ENCODE peak calls at places on chromosomes 7 and 10, in ten cellular contexts. One of them, this sample, is unnamed.

GRCh38 chr7:727104-727805 is at the start of gene PRKAR1B:
- DNase-seq in dermis blood vessel endothelial cell: no peak
- DNase-seq in PC-3: peak
- DNase-seq in SJSA1: peak
- DNase-seq in frontal cortex: peak
- DNase-seq in left lobe of liver: peak
- DNase-seq in activated naive CD4-positive, alpha-beta T cell treated with anti-CD3 and anti-CD28 coated beads for 36 hours: peak
- DNase-seq in stimulated activated CD4-positive, alpha-beta T cell treated with anti-CD3 and anti-CD28 coated beads, Interleukin-1b, Interleukin-23, amount 100 ng/mL, for 24 hours: peak
- DNase-seq in NCI-H2227 treated with DMSO at 0.1 percent for 48 hours: no peak
- DNase-seq in stomach: no peak
- DNase-seq in this sample: peak

GRCh38 chr7:156494960-156495359 is 145.6 kb upstream of the RNF32 start:
- DNase-seq in frontal cortex: no peak
- DNase-seq in stimulated activated CD4-positive, alpha-beta T cell treated with anti-CD3 and anti-CD28 coated beads, Interleukin-1b, Interleukin-23, amount 100 ng/mL, for 24 hours: no peak
- DNase-seq in NCI-H2227 treated with DMSO at 0.1 percent for 48 hours: no peak
- DNase-seq in left lobe of liver: no peak
- DNase-seq in dermis blood vessel endothelial cell: no peak
- DNase-seq in activated naive CD4-positive, alpha-beta T cell treated with anti-CD3 and anti-CD28 coated beads for 36 hours: no peak
- DNase-seq in PC-3: no peak
- DNase-seq in stomach: no peak
- DNase-seq in SJSA1: no peak
- DNase-seq in this sample: no peak

GRCh38 chr10:83367036-83367435 is 772.3 kb upstream of the GHITM start:
- DNase-seq in PC-3: no peak
- DNase-seq in stimulated activated CD4-positive, alpha-beta T cell treated with anti-CD3 and anti-CD28 coated beads, Interleukin-1b, Interleukin-23, amount 100 ng/mL, for 24 hours: no peak
- DNase-seq in dermis blood vessel endothelial cell: no peak
- DNase-seq in left lobe of liver: no peak
- DNase-seq in SJSA1: no peak
- DNase-seq in stomach: no peak
- DNase-seq in frontal cortex: no peak
- DNase-seq in NCI-H2227 treated with DMSO at 0.1 percent for 48 hours: no peak
- DNase-seq in activated naive CD4-positive, alpha-beta T cell treated with anti-CD3 and anti-CD28 coated beads for 36 hours: no peak
- DNase-seq in this sample: no peak

GRCh38 chr10:17644485-17644964 is 574 bp downstream of the STAM start:
- DNase-seq in frontal cortex: peak
- DNase-seq in NCI-H2227 treated with DMSO at 0.1 percent for 48 hours: no peak
- DNase-seq in stimulated activated CD4-positive, alpha-beta T cell treated with anti-CD3 and anti-CD28 coated beads, Interleukin-1b, Interleukin-23, amount 100 ng/mL, for 24 hours: no peak
- DNase-seq in SJSA1: no peak
- DNase-seq in PC-3: no peak
- DNase-seq in left lobe of liver: no peak
- DNase-seq in activated naive CD4-positive, alpha-beta T cell treated with anti-CD3 and anti-CD28 coated beads for 36 hours: peak
- DNase-seq in dermis blood vessel endothelial cell: peak
- DNase-seq in stomach: no peak
- DNase-seq in this sample: no peak

GRCh38 chr7:30968747-30969603 is 5.2 kb downstream of the GHRHR start:
- DNase-seq in left lobe of liver: no peak
- DNase-seq in activated naive CD4-positive, alpha-beta T cell treated with anti-CD3 and anti-CD28 coated beads for 36 hours: no peak
- DNase-seq in frontal cortex: no peak
- DNase-seq in stomach: no peak
- DNase-seq in PC-3: no peak
- DNase-seq in NCI-H2227 treated with DMSO at 0.1 percent for 48 hours: no peak
- DNase-seq in SJSA1: peak
- DNase-seq in dermis blood vessel endothelial cell: no peak
- DNase-seq in stimulated activated CD4-positive, alpha-beta T cell treated with anti-CD3 and anti-CD28 coated beads, Interleukin-1b, Interleukin-23, amount 100 ng/mL, for 24 hours: no peak
- DNase-seq in this sample: no peak

GRCh38 chr7:150412016-150412415 is 32.9 kb downstream of the ZNF775 start:
- DNase-seq in dermis blood vessel endothelial cell: no peak
- DNase-seq in activated naive CD4-positive, alpha-beta T cell treated with anti-CD3 and anti-CD28 coated beads for 36 hours: peak
- DNase-seq in PC-3: no peak
- DNase-seq in stomach: no peak
- DNase-seq in left lobe of liver: no peak
- DNase-seq in SJSA1: no peak
- DNase-seq in frontal cortex: no peak
- DNase-seq in NCI-H2227 treated with DMSO at 0.1 percent for 48 hours: no peak
- DNase-seq in stimulated activated CD4-positive, alpha-beta T cell treated with anti-CD3 and anti-CD28 coated beads, Interleukin-1b, Interleukin-23, amount 100 ng/mL, for 24 hours: no peak
- DNase-seq in this sample: no peak

GRCh38 chr10:65742851-65743250 is 1183.0 kb upstream of the LRRTM3 start:
- DNase-seq in left lobe of liver: no peak
- DNase-seq in dermis blood vessel endothelial cell: no peak
- DNase-seq in activated naive CD4-positive, alpha-beta T cell treated with anti-CD3 and anti-CD28 coated beads for 36 hours: no peak
- DNase-seq in PC-3: no peak
- DNase-seq in SJSA1: no peak
- DNase-seq in frontal cortex: no peak
- DNase-seq in stomach: no peak
- DNase-seq in stimulated activated CD4-positive, alpha-beta T cell treated with anti-CD3 and anti-CD28 coated beads, Interleukin-1b, Interleukin-23, amount 100 ng/mL, for 24 hours: no peak
- DNase-seq in NCI-H2227 treated with DMSO at 0.1 percent for 48 hours: no peak
- DNase-seq in this sample: no peak

GRCh38 chr7:47366211-47366610 is 215.7 kb downstream of the TNS3 start:
- DNase-seq in stimulated activated CD4-positive, alpha-beta T cell treated with anti-CD3 and anti-CD28 coated beads, Interleukin-1b, Interleukin-23, amount 100 ng/mL, for 24 hours: no peak
- DNase-seq in dermis blood vessel endothelial cell: no peak
- DNase-seq in stomach: no peak
- DNase-seq in PC-3: no peak
- DNase-seq in activated naive CD4-positive, alpha-beta T cell treated with anti-CD3 and anti-CD28 coated beads for 36 hours: no peak
- DNase-seq in left lobe of liver: no peak
- DNase-seq in SJSA1: no peak
- DNase-seq in frontal cortex: no peak
- DNase-seq in NCI-H2227 treated with DMSO at 0.1 percent for 48 hours: no peak
- DNase-seq in this sample: no peak

GRCh38 chr10:120727001-120727400 is 124.2 kb upstream of the WDR11 start:
- DNase-seq in dermis blood vessel endothelial cell: no peak
- DNase-seq in PC-3: peak
- DNase-seq in stomach: no peak
- DNase-seq in NCI-H2227 treated with DMSO at 0.1 percent for 48 hours: no peak
- DNase-seq in frontal cortex: no peak
- DNase-seq in SJSA1: no peak
- DNase-seq in left lobe of liver: no peak
- DNase-seq in activated naive CD4-positive, alpha-beta T cell treated with anti-CD3 and anti-CD28 coated beads for 36 hours: no peak
- DNase-seq in stimulated activated CD4-positive, alpha-beta T cell treated with anti-CD3 and anti-CD28 coated beads, Interleukin-1b, Interleukin-23, amount 100 ng/mL, for 24 hours: no peak
- DNase-seq in this sample: no peak

GRCh38 chr10:133068111-133068740 is 19.5 kb upstream of the ADGRA1 start:
- DNase-seq in frontal cortex: no peak
- DNase-seq in stomach: no peak
- DNase-seq in SJSA1: no peak
- DNase-seq in PC-3: no peak
- DNase-seq in dermis blood vessel endothelial cell: no peak
- DNase-seq in stimulated activated CD4-positive, alpha-beta T cell treated with anti-CD3 and anti-CD28 coated beads, Interleukin-1b, Interleukin-23, amount 100 ng/mL, for 24 hours: no peak
- DNase-seq in NCI-H2227 treated with DMSO at 0.1 percent for 48 hours: no peak
- DNase-seq in left lobe of liver: no peak
- DNase-seq in activated naive CD4-positive, alpha-beta T cell treated with anti-CD3 and anti-CD28 coated beads for 36 hours: no peak
- DNase-seq in this sample: no peak

GRCh38 chr7:108293190-108293612 is 163.0 kb downstream of the NRCAM start:
- DNase-seq in SJSA1: no peak
- DNase-seq in dermis blood vessel endothelial cell: peak
- DNase-seq in PC-3: no peak
- DNase-seq in stomach: no peak
- DNase-seq in frontal cortex: no peak
- DNase-seq in left lobe of liver: no peak
- DNase-seq in stimulated activated CD4-positive, alpha-beta T cell treated with anti-CD3 and anti-CD28 coated beads, Interleukin-1b, Interleukin-23, amount 100 ng/mL, for 24 hours: no peak
- DNase-seq in activated naive CD4-positive, alpha-beta T cell treated with anti-CD3 and anti-CD28 coated beads for 36 hours: no peak
- DNase-seq in NCI-H2227 treated with DMSO at 0.1 percent for 48 hours: no peak
- DNase-seq in this sample: no peak

GRCh38 chr10:110462308-110463095 is 35.2 kb upstream of the DUSP5 start:
- DNase-seq in stomach: no peak
- DNase-seq in left lobe of liver: peak
- DNase-seq in activated naive CD4-positive, alpha-beta T cell treated with anti-CD3 and anti-CD28 coated beads for 36 hours: no peak
- DNase-seq in NCI-H2227 treated with DMSO at 0.1 percent for 48 hours: no peak
- DNase-seq in frontal cortex: no peak
- DNase-seq in SJSA1: no peak
- DNase-seq in dermis blood vessel endothelial cell: no peak
- DNase-seq in PC-3: no peak
- DNase-seq in stimulated activated CD4-positive, alpha-beta T cell treated with anti-CD3 and anti-CD28 coated beads, Interleukin-1b, Interleukin-23, amount 100 ng/mL, for 24 hours: no peak
- DNase-seq in this sample: no peak

GRCh38 chr7:107167483-107168232 is 1.1 kb upstream of the HBP1 start:
- DNase-seq in PC-3: peak
- DNase-seq in stimulated activated CD4-positive, alpha-beta T cell treated with anti-CD3 and anti-CD28 coated beads, Interleukin-1b, Interleukin-23, amount 100 ng/mL, for 24 hours: peak
- DNase-seq in stomach: peak
- DNase-seq in activated naive CD4-positive, alpha-beta T cell treated with anti-CD3 and anti-CD28 coated beads for 36 hours: peak
- DNase-seq in frontal cortex: peak
- DNase-seq in NCI-H2227 treated with DMSO at 0.1 percent for 48 hours: peak
- DNase-seq in SJSA1: no peak
- DNase-seq in dermis blood vessel endothelial cell: peak
- DNase-seq in left lobe of liver: no peak
- DNase-seq in this sample: peak

GRCh38 chr10:19956633-19957032 is 140.4 kb downstream of the PLXDC2 start:
- DNase-seq in PC-3: no peak
- DNase-seq in dermis blood vessel endothelial cell: no peak
- DNase-seq in NCI-H2227 treated with DMSO at 0.1 percent for 48 hours: no peak
- DNase-seq in stomach: no peak
- DNase-seq in activated naive CD4-positive, alpha-beta T cell treated with anti-CD3 and anti-CD28 coated beads for 36 hours: no peak
- DNase-seq in SJSA1: no peak
- DNase-seq in stimulated activated CD4-positive, alpha-beta T cell treated with anti-CD3 and anti-CD28 coated beads, Interleukin-1b, Interleukin-23, amount 100 ng/mL, for 24 hours: no peak
- DNase-seq in left lobe of liver: no peak
- DNase-seq in frontal cortex: no peak
- DNase-seq in this sample: no peak

GRCh38 chr7:12493407-12493806 is 77.1 kb upstream of the SCIN start:
- DNase-seq in NCI-H2227 treated with DMSO at 0.1 percent for 48 hours: no peak
- DNase-seq in SJSA1: no peak
- DNase-seq in stomach: peak
- DNase-seq in dermis blood vessel endothelial cell: no peak
- DNase-seq in activated naive CD4-positive, alpha-beta T cell treated with anti-CD3 and anti-CD28 coated beads for 36 hours: no peak
- DNase-seq in frontal cortex: no peak
- DNase-seq in left lobe of liver: no peak
- DNase-seq in stimulated activated CD4-positive, alpha-beta T cell treated with anti-CD3 and anti-CD28 coated beads, Interleukin-1b, Interleukin-23, amount 100 ng/mL, for 24 hours: no peak
- DNase-seq in PC-3: peak
- DNase-seq in this sample: no peak

GRCh38 chr7:19051767-19052375 is 65.6 kb downstream of the TWIST1 start:
- DNase-seq in SJSA1: no peak
- DNase-seq in stimulated activated CD4-positive, alpha-beta T cell treated with anti-CD3 and anti-CD28 coated beads, Interleukin-1b, Interleukin-23, amount 100 ng/mL, for 24 hours: peak
- DNase-seq in dermis blood vessel endothelial cell: peak
- DNase-seq in activated naive CD4-positive, alpha-beta T cell treated with anti-CD3 and anti-CD28 coated beads for 36 hours: peak
- DNase-seq in frontal cortex: no peak
- DNase-seq in stomach: peak
- DNase-seq in NCI-H2227 treated with DMSO at 0.1 percent for 48 hours: no peak
- DNase-seq in PC-3: peak
- DNase-seq in left lobe of liver: no peak
- DNase-seq in this sample: peak

GRCh38 chr7:1011297-1012003 is 28.5 kb downstream of the CYP2W1 start:
- DNase-seq in dermis blood vessel endothelial cell: no peak
- DNase-seq in stomach: no peak
- DNase-seq in activated naive CD4-positive, alpha-beta T cell treated with anti-CD3 and anti-CD28 coated beads for 36 hours: no peak
- DNase-seq in left lobe of liver: no peak
- DNase-seq in PC-3: no peak
- DNase-seq in NCI-H2227 treated with DMSO at 0.1 percent for 48 hours: no peak
- DNase-seq in frontal cortex: no peak
- DNase-seq in SJSA1: no peak
- DNase-seq in stimulated activated CD4-positive, alpha-beta T cell treated with anti-CD3 and anti-CD28 coated beads, Interleukin-1b, Interleukin-23, amount 100 ng/mL, for 24 hours: no peak
- DNase-seq in this sample: no peak

GRCh38 chr7:26686448-26686981 is 177.9 kb downstream of the SKAP2 start:
- DNase-seq in PC-3: peak
- DNase-seq in NCI-H2227 treated with DMSO at 0.1 percent for 48 hours: peak
- DNase-seq in dermis blood vessel endothelial cell: peak
- DNase-seq in stomach: no peak
- DNase-seq in stimulated activated CD4-positive, alpha-beta T cell treated with anti-CD3 and anti-CD28 coated beads, Interleukin-1b, Interleukin-23, amount 100 ng/mL, for 24 hours: no peak
- DNase-seq in frontal cortex: no peak
- DNase-seq in left lobe of liver: no peak
- DNase-seq in SJSA1: no peak
- DNase-seq in activated naive CD4-positive, alpha-beta T cell treated with anti-CD3 and anti-CD28 coated beads for 36 hours: peak
- DNase-seq in this sample: no peak

GRCh38 chr10:91088300-91089140 is 131.9 kb upstream of the PCGF5 start:
- DNase-seq in activated naive CD4-positive, alpha-beta T cell treated with anti-CD3 and anti-CD28 coated beads for 36 hours: no peak
- DNase-seq in PC-3: peak
- DNase-seq in frontal cortex: peak
- DNase-seq in SJSA1: no peak
- DNase-seq in NCI-H2227 treated with DMSO at 0.1 percent for 48 hours: no peak
- DNase-seq in dermis blood vessel endothelial cell: peak
- DNase-seq in stimulated activated CD4-positive, alpha-beta T cell treated with anti-CD3 and anti-CD28 coated beads, Interleukin-1b, Interleukin-23, amount 100 ng/mL, for 24 hours: no peak
- DNase-seq in stomach: no peak
- DNase-seq in left lobe of liver: no peak
- DNase-seq in this sample: no peak

GRCh38 chr7:167087-167855 is 25.1 kb upstream of the FAM20C start:
- DNase-seq in stomach: no peak
- DNase-seq in stimulated activated CD4-positive, alpha-beta T cell treated with anti-CD3 and anti-CD28 coated beads, Interleukin-1b, Interleukin-23, amount 100 ng/mL, for 24 hours: no peak
- DNase-seq in SJSA1: no peak
- DNase-seq in NCI-H2227 treated with DMSO at 0.1 percent for 48 hours: no peak
- DNase-seq in frontal cortex: no peak
- DNase-seq in activated naive CD4-positive, alpha-beta T cell treated with anti-CD3 and anti-CD28 coated beads for 36 hours: no peak
- DNase-seq in dermis blood vessel endothelial cell: no peak
- DNase-seq in PC-3: no peak
- DNase-seq in left lobe of liver: no peak
- DNase-seq in this sample: peak

GRCh38 chr7:42091461-42092229 is 145.4 kb downstream of the GLI3 start:
- DNase-seq in stimulated activated CD4-positive, alpha-beta T cell treated with anti-CD3 and anti-CD28 coated beads, Interleukin-1b, Interleukin-23, amount 100 ng/mL, for 24 hours: no peak
- DNase-seq in dermis blood vessel endothelial cell: no peak
- DNase-seq in frontal cortex: no peak
- DNase-seq in PC-3: peak
- DNase-seq in NCI-H2227 treated with DMSO at 0.1 percent for 48 hours: no peak
- DNase-seq in SJSA1: peak
- DNase-seq in stomach: peak
- DNase-seq in activated naive CD4-positive, alpha-beta T cell treated with anti-CD3 and anti-CD28 coated beads for 36 hours: no peak
- DNase-seq in left lobe of liver: no peak
- DNase-seq in this sample: no peak

GRCh38 chr10:53808677-53809076 is 992.4 kb downstream of the PCDH15 start:
- DNase-seq in stomach: no peak
- DNase-seq in dermis blood vessel endothelial cell: no peak
- DNase-seq in NCI-H2227 treated with DMSO at 0.1 percent for 48 hours: no peak
- DNase-seq in frontal cortex: no peak
- DNase-seq in PC-3: peak
- DNase-seq in stimulated activated CD4-positive, alpha-beta T cell treated with anti-CD3 and anti-CD28 coated beads, Interleukin-1b, Interleukin-23, amount 100 ng/mL, for 24 hours: no peak
- DNase-seq in left lobe of liver: no peak
- DNase-seq in SJSA1: no peak
- DNase-seq in activated naive CD4-positive, alpha-beta T cell treated with anti-CD3 and anti-CD28 coated beads for 36 hours: no peak
- DNase-seq in this sample: no peak

GRCh38 chr7:117034851-117035462 is 81.7 kb downstream of the ST7 start:
- DNase-seq in left lobe of liver: no peak
- DNase-seq in activated naive CD4-positive, alpha-beta T cell treated with anti-CD3 and anti-CD28 coated beads for 36 hours: no peak
- DNase-seq in PC-3: no peak
- DNase-seq in stomach: no peak
- DNase-seq in stimulated activated CD4-positive, alpha-beta T cell treated with anti-CD3 and anti-CD28 coated beads, Interleukin-1b, Interleukin-23, amount 100 ng/mL, for 24 hours: no peak
- DNase-seq in NCI-H2227 treated with DMSO at 0.1 percent for 48 hours: no peak
- DNase-seq in SJSA1: no peak
- DNase-seq in frontal cortex: no peak
- DNase-seq in dermis blood vessel endothelial cell: peak
- DNase-seq in this sample: no peak

GRCh38 chr10:16602104-16602735 is 80.5 kb upstream of the C1QL3 start:
- DNase-seq in left lobe of liver: no peak
- DNase-seq in frontal cortex: no peak
- DNase-seq in stomach: no peak
- DNase-seq in NCI-H2227 treated with DMSO at 0.1 percent for 48 hours: no peak
- DNase-seq in stimulated activated CD4-positive, alpha-beta T cell treated with anti-CD3 and anti-CD28 coated beads, Interleukin-1b, Interleukin-23, amount 100 ng/mL, for 24 hours: no peak
- DNase-seq in dermis blood vessel endothelial cell: no peak
- DNase-seq in PC-3: no peak
- DNase-seq in activated naive CD4-positive, alpha-beta T cell treated with anti-CD3 and anti-CD28 coated beads for 36 hours: no peak
- DNase-seq in SJSA1: no peak
- DNase-seq in this sample: no peak

GRCh38 chr7:77537595-77538185 is 595 bp downstream of the PTPN12 start:
- DNase-seq in dermis blood vessel endothelial cell: peak
- DNase-seq in PC-3: peak
- DNase-seq in activated naive CD4-positive, alpha-beta T cell treated with anti-CD3 and anti-CD28 coated beads for 36 hours: peak
- DNase-seq in SJSA1: peak
- DNase-seq in NCI-H2227 treated with DMSO at 0.1 percent for 48 hours: peak
- DNase-seq in frontal cortex: peak
- DNase-seq in left lobe of liver: peak
- DNase-seq in stomach: peak
- DNase-seq in stimulated activated CD4-positive, alpha-beta T cell treated with anti-CD3 and anti-CD28 coated beads, Interleukin-1b, Interleukin-23, amount 100 ng/mL, for 24 hours: no peak
- DNase-seq in this sample: peak

GRCh38 chr7:151899513-151900360 is 22.8 kb upstream of the PRKAG2 start:
- DNase-seq in PC-3: no peak
- DNase-seq in NCI-H2227 treated with DMSO at 0.1 percent for 48 hours: no peak
- DNase-seq in dermis blood vessel endothelial cell: no peak
- DNase-seq in activated naive CD4-positive, alpha-beta T cell treated with anti-CD3 and anti-CD28 coated beads for 36 hours: no peak
- DNase-seq in stimulated activated CD4-positive, alpha-beta T cell treated with anti-CD3 and anti-CD28 coated beads, Interleukin-1b, Interleukin-23, amount 100 ng/mL, for 24 hours: no peak
- DNase-seq in left lobe of liver: no peak
- DNase-seq in SJSA1: no peak
- DNase-seq in stomach: no peak
- DNase-seq in frontal cortex: no peak
- DNase-seq in this sample: no peak

GRCh38 chr10:21481407-21481806 is 44.1 kb downstream of the SKIDA1 start:
- DNase-seq in stimulated activated CD4-positive, alpha-beta T cell treated with anti-CD3 and anti-CD28 coated beads, Interleukin-1b, Interleukin-23, amount 100 ng/mL, for 24 hours: no peak
- DNase-seq in activated naive CD4-positive, alpha-beta T cell treated with anti-CD3 and anti-CD28 coated beads for 36 hours: no peak
- DNase-seq in frontal cortex: no peak
- DNase-seq in dermis blood vessel endothelial cell: no peak
- DNase-seq in left lobe of liver: peak
- DNase-seq in NCI-H2227 treated with DMSO at 0.1 percent for 48 hours: no peak
- DNase-seq in SJSA1: no peak
- DNase-seq in PC-3: no peak
- DNase-seq in stomach: no peak
- DNase-seq in this sample: no peak

GRCh38 chr7:32164341-32164996 is 94.3 kb upstream of the PDE1C start:
- DNase-seq in stimulated activated CD4-positive, alpha-beta T cell treated with anti-CD3 and anti-CD28 coated beads, Interleukin-1b, Interleukin-23, amount 100 ng/mL, for 24 hours: no peak
- DNase-seq in stomach: no peak
- DNase-seq in frontal cortex: peak
- DNase-seq in SJSA1: peak
- DNase-seq in left lobe of liver: no peak
- DNase-seq in dermis blood vessel endothelial cell: peak
- DNase-seq in activated naive CD4-positive, alpha-beta T cell treated with anti-CD3 and anti-CD28 coated beads for 36 hours: no peak
- DNase-seq in NCI-H2227 treated with DMSO at 0.1 percent for 48 hours: no peak
- DNase-seq in PC-3: peak
- DNase-seq in this sample: no peak

This sample was measured in HL-60.